ENCODE peak calls at places on chromosomes 7 and 10, in four cellular contexts. O is nucleus accumbens, X is amniotic stem cell, Z is H9. Q is an unnamed sample.

GRCh38 chr7:20514364-20514763 is 101.1 kb upstream of the ABCB5 start:
- DNase-seq in Z (no peak), O (peak), X (no peak), Q (no peak)

GRCh38 chr10:12780634-12781601 is 220.6 kb downstream of the CCDC3 start:
- DNase-seq in X (no peak), O (peak), Z (no peak), Q (no peak)

GRCh38 chr10:113023017-113023416 is 73.0 kb downstream of the TCF7L2 start:
- DNase-seq in X (no peak), Z (no peak), O (no peak), Q (no peak)

GRCh38 chr7:131328387-131329175 is 905 bp downstream of the MKLN1 start:
- DNase-seq in O (no peak), X (no peak), Z (no peak), Q (no peak)

GRCh38 chr7:138875794-138876193 is 77.8 kb upstream of the ATP6V0A4 start:
- DNase-seq in X (peak), O (no peak), Z (no peak), Q (no peak)

GRCh38 chr7:48161407-48162125 is 9.7 kb upstream of the ABCA13 start:
- DNase-seq in X (no peak), O (no peak), Z (no peak), Q (no peak)

GRCh38 chr10:28879875-28880381 is 202.6 kb downstream of the BAMBI start:
- DNase-seq in O (no peak), X (no peak), Z (no peak), Q (no peak)

GRCh38 chr7:30913821-30914515 is 2.3 kb downstream of the AQP1 start:
- DNase-seq in O (no peak), X (no peak), Z (no peak), Q (no peak)

GRCh38 chr7:136868496-136869005 is at the start of gene CHRM2:
- DNase-seq in Z (peak), O (no peak), X (peak), Q (no peak)

GRCh38 chr10:59181668-59182067 is 5.2 kb downstream of the PHYHIPL start:
- DNase-seq in Z (peak), O (no peak), X (peak), Q (peak)

GRCh38 chr10:119412244-119412750 is 130.2 kb downstream of the RGS10 start:
- DNase-seq in X (no peak), O (peak), Z (no peak), Q (no peak)

Q was measured in smooth muscle cell of the brain vasculature.